ENCODE peak calls at places on chromosomes 13 and 19, in four cellular contexts. B is A549, N is H1, W is K562. P is an unnamed sample.

GRCh38 chr19:46218160-46218559 is 11.4 kb upstream of the IGFL1 start:
- DNase-seq in B (peak), N (peak), W (peak), P (peak)

GRCh38 chr19:4326837-4327251 is 11.8 kb downstream of the STAP2 start:
- DNase-seq in W (peak), N (peak), B (no peak), P (no peak)

GRCh38 chr13:105804561-105805190 is 730.8 kb downstream of the EFNB2 start:
- DNase-seq in B (no peak), N (no peak), W (no peak), P (no peak)

GRCh38 chr19:28393574-28394336 is 819.2 kb downstream of the UQCRFS1 start:
- DNase-seq in B (no peak), W (no peak), N (no peak), P (no peak)

GRCh38 chr13:37442996-37443395 is 155.6 kb downstream of the POSTN start:
- DNase-seq in B (no peak), W (no peak), N (no peak), P (no peak)

GRCh38 chr19:39826311-39826945 is 7.5 kb downstream of the DYRK1B start:
- DNase-seq in N (no peak), W (no peak), B (no peak), P (no peak)

GRCh38 chr13:39942177-39942900 is 286.9 kb downstream of the COG6 start:
- DNase-seq in W (no peak), B (no peak), N (peak), P (no peak)

GRCh38 chr13:42970824-42971669 is 21.0 kb downstream of the EPSTI1 start:
- DNase-seq in W (peak), N (peak), B (peak), P (peak)

GRCh38 chr19:48745208-48745995 is 1.3 kb downstream of the IZUMO1 start:
- DNase-seq in N (peak), W (peak), B (peak), P (peak)

GRCh38 chr13:32278456-32278855 is 36.7 kb downstream of the ZAR1L start:
- DNase-seq in W (no peak), N (no peak), B (no peak), P (no peak)

GRCh38 chr13:84192125-84192524 is 309.9 kb upstream of the SLITRK1 start:
- DNase-seq in N (no peak), B (no peak), W (no peak), P (no peak)

GRCh38 chr19:41997121-41997850 is 3.3 kb upstream of the ATP1A3 start:
- DNase-seq in N (peak), W (peak), B (peak), P (no peak)

GRCh38 chr13:32254416-32254815 is 60.7 kb downstream of the ZAR1L start:
- DNase-seq in B (no peak), N (no peak), W (no peak), P (no peak)

GRCh38 chr19:12773571-12773970 is 1.8 kb downstream of the HOOK2 start:
- DNase-seq in B (peak), W (no peak), N (no peak), P (no peak)

GRCh38 chr13:85520445-85520844 is 278.8 kb downstream of the SLITRK6 start:
- DNase-seq in N (no peak), B (no peak), W (no peak), P (no peak)

GRCh38 chr19:1169921-1170885 is 3.9 kb downstream of the SBNO2 start:
- DNase-seq in B (no peak), N (no peak), W (no peak), P (no peak)
- TF ChIP-seq RNF2 in B (no peak), N (no peak), W (no peak), P (no peak)

GRCh38 chr13:112867301-112867711 is 101.7 kb upstream of the MCF2L start:
- DNase-seq in B (no peak), W (no peak), N (no peak), P (no peak)
- H3K27ac ChIP-seq in B (no peak), W (no peak), N (no peak), P (no peak)

DNA sequence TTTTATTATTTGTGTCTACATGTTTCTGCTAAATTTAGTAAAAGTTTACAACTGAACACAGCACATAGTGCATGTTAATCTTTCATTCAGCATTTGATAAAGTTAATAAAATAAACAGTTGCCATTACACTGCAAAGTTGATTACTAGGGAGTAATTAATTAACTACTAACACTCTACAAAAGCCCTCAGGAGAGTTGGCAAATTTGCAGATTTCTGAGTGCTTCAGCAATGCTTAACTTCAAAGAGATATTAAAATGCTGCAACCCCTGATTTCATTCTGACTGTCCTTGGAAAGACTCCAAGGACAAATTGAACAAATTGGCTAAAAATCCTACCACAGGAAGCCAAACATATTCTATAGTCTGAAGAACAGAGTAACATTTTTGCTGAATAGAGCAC is 1542.9 kb downstream of the SLITRK5 start:
- DNase-seq in W (no peak), N (no peak), B (no peak), P (no peak)
- TF ChIP-seq RNF2 in W (no peak), N (no peak), B (no peak), P (no peak)

GRCh38 chr19:33235996-33236350 is 10.3 kb upstream of the SLC7A10 start:
- DNase-seq in B (no peak), W (no peak), N (no peak), P (no peak)
- H3K27ac ChIP-seq in B (no peak), W (no peak), N (no peak), P (no peak)

GRCh38 chr19:34128558-34129250 is 43.6 kb upstream of the LSM14A start:
- DNase-seq in N (no peak), W (no peak), B (no peak), P (no peak)
- TF ChIP-seq RNF2 in N (no peak), W (no peak), B (no peak), P (no peak)